ENCODE peak calls at places on chromosomes 13 and 19, in four cellular contexts. S is HL-60, T is K562, C is GM12878. D is an unnamed sample.

GRCh38 chr13:42990147-42990990 is 1.7 kb downstream of the EPSTI1 start:
- DNase-seq in S (no peak), T (no peak), C (no peak), D (no peak)

GRCh38 chr13:41652735-41653361 is 195.5 kb downstream of the RGCC start:
- DNase-seq in S (peak; percentile 41), T (peak; percentile 21), C (no peak), D (peak; percentile 4)

GRCh38 chr13:45368571-45368970 is 27.6 kb upstream of the TPT1 start:
- DNase-seq in S (no peak), T (no peak), C (no peak), D (no peak)

GRCh38 chr19:903266-903797 is 9.7 kb downstream of the R3HDM4 start:
- DNase-seq in S (no peak), T (peak; percentile 67), C (no peak), D (no peak)

GRCh38 chr19:5036733-5037681 is 68.1 kb downstream of the KDM4B start:
- DNase-seq in S (no peak), T (no peak), C (no peak), D (no peak)

GRCh38 chr13:79070343-79070974 is 335.6 kb downstream of the RBM26 start:
- DNase-seq in S (peak; percentile 27), T (no peak), C (peak; percentile 2), D (no peak)

GRCh38 chr19:50686310-50687032 is 33.1 kb downstream of the SHANK1 start:
- DNase-seq in S (no peak), T (no peak), C (no peak), D (no peak)

GRCh38 chr13:99321709-99322108 is 14.5 kb upstream of the GPR183 start:
- DNase-seq in S (no peak), T (no peak), C (no peak), D (no peak)

GRCh38 chr19:33441828-33442227 is 68.3 kb downstream of the CEBPG start:
- DNase-seq in S (no peak), T (no peak), C (no peak), D (no peak)

GRCh38 chr13:31175847-31176536 is 14.3 kb upstream of the HSPH1 start:
- DNase-seq in S (no peak), T (no peak), C (no peak), D (no peak)

GRCh38 chr13:30147380-30147779 is 160.0 kb downstream of the KATNAL1 start:
- DNase-seq in S (peak; percentile 53), T (no peak), C (no peak), D (no peak)

GRCh38 chr13:75145926-75146325 is 336.0 kb downstream of the TBC1D4 start:
- DNase-seq in S (no peak), T (no peak), C (no peak), D (no peak)

GRCh38 chr19:51702103-51702753 is 9.1 kb downstream of the SPACA6 start:
- DNase-seq in S (no peak), T (peak; percentile 90), C (no peak), D (no peak)

DNA sequence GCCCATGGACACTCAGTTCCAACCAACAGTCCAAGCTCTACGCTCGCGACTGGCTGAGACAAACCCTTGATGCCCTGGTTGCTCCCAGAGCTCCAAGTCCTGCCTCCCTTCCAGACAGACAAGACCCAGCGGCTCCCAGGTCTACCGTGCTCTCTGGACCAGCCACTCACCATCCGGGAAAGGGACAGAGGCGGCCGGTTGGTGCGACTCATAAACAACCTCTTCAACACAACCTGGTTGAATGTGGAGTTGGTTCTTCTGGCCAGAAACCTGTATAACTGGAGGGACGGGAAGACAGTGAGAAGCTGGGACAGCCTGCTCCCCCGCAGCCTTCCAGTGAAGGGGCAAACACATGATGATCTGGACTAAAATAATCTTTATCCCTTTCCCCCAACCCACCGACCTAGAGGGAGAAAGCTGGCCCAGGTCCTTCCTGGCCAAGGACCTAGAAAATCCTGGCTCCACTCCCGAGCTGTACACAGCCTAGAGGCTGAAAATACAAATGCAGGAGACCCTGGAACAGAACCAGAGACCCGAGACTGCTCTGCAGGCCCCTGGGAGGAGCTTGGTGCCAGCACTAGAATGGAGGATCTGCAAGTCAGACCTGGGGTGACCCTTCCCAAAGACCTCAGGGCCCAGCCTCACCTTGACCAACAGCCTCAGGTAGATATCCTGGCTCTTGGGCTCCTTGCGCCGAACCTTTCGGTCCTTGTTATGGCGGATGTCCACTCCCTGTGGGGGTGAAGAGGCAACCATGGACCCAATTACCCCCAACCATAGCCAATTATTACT is 1.6 kb downstream of the RPL18 start:
- DNase-seq in S (no peak), T (no peak), C (no peak), D (no peak)
- TF ChIP-seq SPI1 in S (no peak), T (no peak), C (no peak), D (no peak)

DNA sequence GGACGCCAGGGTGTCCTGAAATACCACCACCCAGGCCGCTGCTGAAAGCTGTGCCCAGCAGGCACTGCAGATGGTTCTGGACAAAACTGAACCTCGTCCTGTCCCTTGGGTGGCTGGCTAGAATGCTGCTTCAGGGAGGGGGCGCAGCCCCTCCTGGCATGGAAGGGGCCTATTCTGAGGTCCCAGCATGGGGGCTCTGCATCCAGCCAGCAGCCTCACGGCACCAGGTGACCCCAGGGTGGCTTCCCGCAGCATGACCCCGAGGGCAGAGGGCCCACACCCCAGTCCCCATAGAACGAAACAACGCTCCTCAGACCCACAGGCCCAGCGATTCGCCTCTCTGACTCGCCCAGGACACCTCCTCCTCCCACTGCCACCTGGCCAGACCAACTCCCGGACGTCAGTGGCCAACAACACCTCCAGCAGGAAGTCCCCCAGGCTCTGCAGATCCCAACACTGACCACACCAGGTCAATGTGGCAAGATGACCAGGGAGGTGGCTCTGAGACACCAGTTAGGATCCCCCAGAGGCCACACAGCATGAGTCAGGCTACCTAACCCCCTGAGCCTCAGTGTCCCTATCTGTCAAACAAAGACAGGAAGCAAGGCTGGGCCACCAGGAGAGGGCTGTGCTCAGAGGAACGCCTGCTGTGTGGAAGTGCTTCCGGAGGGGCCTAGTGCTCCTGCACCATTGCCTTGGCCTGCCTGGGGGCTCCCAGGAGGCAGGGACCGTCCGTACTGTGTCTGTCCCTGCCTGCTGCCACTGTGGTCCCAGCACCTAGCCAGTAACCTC is 6.1 kb downstream of the MKNK2 start:
- DNase-seq in S (no peak), T (no peak), C (no peak), D (no peak)
- TF ChIP-seq POLR2AphosphoS5 in S (no peak), T (no peak), C (peak; percentile 46), D (no peak)

GRCh38 chr19:42426643-42427042 is 545 bp downstream of the LIPE start:
- DNase-seq in S (no peak), T (no peak), C (no peak), D (no peak)

GRCh38 chr19:42423462-42424344 is 3.5 kb downstream of the LIPE start:
- DNase-seq in S (peak; percentile 80), T (no peak), C (no peak), D (peak; percentile 93)

GRCh38 chr19:42424345-42424707 is 2.9 kb downstream of the LIPE start:
- DNase-seq in S (no peak), T (peak; percentile 26), C (no peak), D (no peak)

GRCh38 chr19:42422576-42423461 is 4.4 kb downstream of the LIPE start:
- DNase-seq in S (peak; percentile 38), T (no peak), C (no peak), D (no peak)

GRCh38 chr19:42424712-42425131 is 2.5 kb downstream of the LIPE start:
- DNase-seq in S (no peak), T (peak; percentile 40), C (no peak), D (no peak)
- TF ChIP-seq SPI1 in S (no peak), T (no peak), C (no peak), D (no peak)

DNA sequence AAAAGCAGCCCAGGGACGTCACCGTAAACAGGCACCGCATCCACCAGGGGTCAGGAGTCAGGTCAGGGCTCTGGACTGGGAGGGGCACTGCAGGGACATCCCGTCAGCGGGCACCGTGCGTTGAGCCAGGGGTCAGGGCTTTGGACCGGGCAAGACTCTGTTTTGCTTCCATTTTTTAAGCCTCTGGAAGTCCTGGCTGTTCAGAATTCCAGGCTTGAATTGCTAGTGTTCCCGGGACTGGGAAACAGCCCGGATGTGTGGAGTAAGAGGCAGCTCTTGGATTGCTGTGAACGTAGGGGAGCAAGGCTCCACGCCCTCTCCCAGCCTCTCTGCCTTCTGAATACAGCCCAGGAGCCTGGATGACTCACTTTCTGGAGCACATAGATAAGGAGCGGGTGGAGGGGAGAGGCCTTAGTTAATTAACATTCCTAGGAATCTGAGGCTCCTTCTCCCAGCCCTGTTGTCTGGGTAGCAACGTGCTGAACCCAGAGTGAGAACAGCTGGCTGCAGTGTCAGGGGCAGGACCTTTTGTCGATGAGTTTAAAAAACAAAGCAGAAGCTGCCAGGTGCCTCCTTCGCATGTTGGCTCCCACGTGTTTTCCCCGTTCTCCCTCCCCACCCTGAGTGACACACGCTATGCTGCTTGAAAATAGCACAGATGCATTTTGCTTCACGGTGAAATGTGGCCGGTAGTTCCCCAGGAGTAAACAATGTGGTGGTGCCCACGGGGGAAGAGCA is 21.9 kb downstream of the ATP11A start:
- DNase-seq in S (no peak), T (peak; percentile 93), C (no peak), D (peak; percentile 51)
- TF ChIP-seq POLR2AphosphoS5 in S (no peak), T (peak; percentile 72), C (no peak), D (no peak)

DNA sequence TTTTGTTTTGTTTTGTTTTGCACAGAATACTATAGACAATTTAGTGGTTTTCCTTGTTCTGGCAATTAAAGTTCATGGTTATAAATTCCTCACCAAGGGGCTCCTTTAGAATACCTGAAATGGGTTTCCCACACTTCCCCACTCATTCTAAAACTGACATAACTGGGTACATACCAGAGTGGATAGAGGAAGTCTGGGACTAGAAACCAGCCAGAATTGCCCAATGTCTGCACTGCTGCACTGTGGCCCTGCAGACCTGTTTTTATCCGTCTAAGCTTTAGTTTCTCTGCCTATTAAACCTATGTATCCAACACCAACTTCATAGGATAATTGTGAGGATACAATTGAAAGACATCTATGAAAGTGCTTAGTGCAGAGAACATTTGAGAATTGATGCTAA is 498.6 kb downstream of the KCTD12 start:
- DNase-seq in S (peak; percentile 30), T (no peak), C (no peak), D (no peak)
- TF ChIP-seq SPI1 in S (peak; percentile 75), T (no peak), C (no peak), D (no peak)